ENCODE peak calls at places on chromosome 5, in four cellular contexts. One of them, this sample, is unnamed.

GRCh38 chr5:133483406-133484090 is 128.8 kb downstream of the FSTL4 start:
- DNase-seq in NCI-H2107: no peak
- DNase-seq in naive thymus-derived CD8-positive, alpha-beta T cell: no peak
- DNase-seq in RPMI7951: no peak
- DNase-seq in this sample: no peak

GRCh38 chr5:128304791-128305190 is 221.2 kb downstream of the SLC12A2 start:
- DNase-seq in RPMI7951: no peak
- DNase-seq in naive thymus-derived CD8-positive, alpha-beta T cell: no peak
- DNase-seq in NCI-H2107: no peak
- DNase-seq in this sample: no peak

GRCh38 chr5:123881791-123882244 is 369.8 kb downstream of the CSNK1G3 start:
- DNase-seq in naive thymus-derived CD8-positive, alpha-beta T cell: no peak
- DNase-seq in NCI-H2107: no peak
- DNase-seq in RPMI7951: peak
- DNase-seq in this sample: peak

GRCh38 chr5:178314066-178314660 is 81.6 kb upstream of the PHYKPL start:
- DNase-seq in naive thymus-derived CD8-positive, alpha-beta T cell: no peak
- DNase-seq in NCI-H2107: no peak
- DNase-seq in RPMI7951: no peak
- DNase-seq in this sample: no peak

GRCh38 chr5:154298060-154298459 is 107.5 kb downstream of the GALNT10 start:
- DNase-seq in NCI-H2107: no peak
- DNase-seq in naive thymus-derived CD8-positive, alpha-beta T cell: no peak
- DNase-seq in RPMI7951: no peak
- DNase-seq in this sample: no peak

GRCh38 chr5:457195-457961 is 14.4 kb downstream of the EXOC3 start:
- DNase-seq in RPMI7951: no peak
- DNase-seq in NCI-H2107: no peak
- DNase-seq in naive thymus-derived CD8-positive, alpha-beta T cell: peak
- DNase-seq in this sample: no peak

GRCh38 chr5:146025108-146025507 is 80.3 kb downstream of the PLAC8L1 start:
- DNase-seq in naive thymus-derived CD8-positive, alpha-beta T cell: no peak
- DNase-seq in NCI-H2107: no peak
- DNase-seq in RPMI7951: peak
- DNase-seq in this sample: no peak

GRCh38 chr5:151856861-151857260 is 67.8 kb downstream of the GLRA1 start:
- DNase-seq in naive thymus-derived CD8-positive, alpha-beta T cell: no peak
- DNase-seq in RPMI7951: no peak
- DNase-seq in NCI-H2107: no peak
- DNase-seq in this sample: no peak

GRCh38 chr5:143601917-143602333 is 198.4 kb upstream of the NR3C1 start:
- DNase-seq in naive thymus-derived CD8-positive, alpha-beta T cell: no peak
- DNase-seq in NCI-H2107: no peak
- DNase-seq in RPMI7951: no peak
- DNase-seq in this sample: no peak

GRCh38 chr5:72512179-72512860 is 5.1 kb upstream of the ZNF366 start:
- DNase-seq in RPMI7951: no peak
- DNase-seq in NCI-H2107: no peak
- DNase-seq in naive thymus-derived CD8-positive, alpha-beta T cell: no peak
- DNase-seq in this sample: no peak

GRCh38 chr5:2017540-2018389 is 135.0 kb upstream of the IRX4 start:
- DNase-seq in naive thymus-derived CD8-positive, alpha-beta T cell: no peak
- DNase-seq in NCI-H2107: no peak
- DNase-seq in RPMI7951: peak
- DNase-seq in this sample: no peak